ENCODE peak calls at places on chromosomes 11 and 22, in six cellular contexts. H is H1, O is GM12878, Y is MM.1S, D is pancreas, I is HCT116. T is an unnamed sample.

GRCh38 chr11:121368504-121368903 is 75.9 kb downstream of the SC5D start:
- DNase-seq in O (peak; percentile 45), H (no peak), D (no peak), I (no peak), Y (no peak), T (no peak)

GRCh38 chr22:25363474-25363873 is 144.0 kb downstream of the CRYBB2 start:
- DNase-seq in Y (no peak), D (no peak), H (no peak), I (no peak), O (no peak), T (no peak)

GRCh38 chr22:26887456-26887855 is 230.1 kb downstream of the MIAT start:
- DNase-seq in D (no peak), I (no peak), H (no peak), Y (no peak), O (no peak), T (no peak)

GRCh38 chr11:113992459-113993105 is 17.7 kb downstream of the HTR3A start:
- DNase-seq in I (no peak), H (no peak), D (no peak), O (no peak), Y (no peak), T (no peak)

GRCh38 chr11:47573321-47573720 is 5.4 kb downstream of the KBTBD4 start:
- DNase-seq in H (no peak), I (no peak), D (no peak), Y (no peak), O (no peak), T (no peak)

GRCh38 chr11:126152586-126152985 is 58.9 kb downstream of the RPUSD4 start:
- DNase-seq in Y (no peak), I (no peak), O (no peak), H (no peak), D (no peak), T (no peak)

GRCh38 chr22:35489225-35489624 is 51.4 kb upstream of the RASD2 start:
- DNase-seq in O (no peak), Y (no peak), H (no peak), D (no peak), I (no peak), T (no peak)

GRCh38 chr11:1640076-1640946 is 10.7 kb downstream of the KRTAP5-5 start:
- DNase-seq in H (peak; percentile 58), I (no peak), D (peak; percentile 60), Y (peak; percentile 18), O (no peak), T (peak; percentile 32)

GRCh38 chr11:130213143-130213978 is 53.8 kb downstream of the ST14 start:
- DNase-seq in D (peak; percentile 70), I (peak; percentile 3), H (peak; percentile 31), O (no peak), Y (peak; percentile 47), T (peak; percentile 84)

GRCh38 chr22:28813772-28814518 is 13.6 kb upstream of the XBP1 start:
- DNase-seq in O (no peak), H (no peak), I (no peak), D (peak; percentile 84), Y (no peak), T (no peak)

GRCh38 chr11:82458777-82459176 is 274.9 kb downstream of the FAM181B start:
- DNase-seq in H (no peak), I (no peak), D (no peak), Y (no peak), O (no peak), T (no peak)

GRCh38 chr22:26302726-26303125 is 126.3 kb upstream of the ASPHD2 start:
- DNase-seq in Y (no peak), I (no peak), H (no peak), O (no peak), D (no peak), T (no peak)

GRCh38 chr11:69656536-69657455 is 15.8 kb downstream of the CCND1 start:
- DNase-seq in I (no peak), Y (no peak), D (no peak), H (no peak), O (no peak), T (peak; percentile 20)

GRCh38 chr22:36156515-36157419 is 3.8 kb downstream of the APOL3 start:
- DNase-seq in H (no peak), Y (peak; percentile 44), O (no peak), D (peak; percentile 40), I (no peak), T (peak; percentile 74)

GRCh38 chr22:38973289-38974169 is 8.6 kb upstream of the APOBEC3B start:
- DNase-seq in D (peak; percentile 60), I (no peak), O (no peak), Y (peak; percentile 74), H (peak; percentile 25), T (no peak)

GRCh38 chr11:103368151-103368550 is 258.9 kb downstream of the DYNC2H1 start:
- DNase-seq in H (no peak), D (no peak), Y (peak; percentile 19), O (no peak), I (no peak), T (no peak)

GRCh38 chr11:46277313-46277622 is 194 bp upstream of the CREB3L1 start:
- DNase-seq in H (no peak), D (peak; percentile 85), I (no peak), O (no peak), Y (no peak), T (no peak)

GRCh38 chr11:2482745-2483144 is 37.9 kb downstream of the KCNQ1 start:
- DNase-seq in H (no peak), O (no peak), I (no peak), Y (no peak), D (no peak), T (no peak)

GRCh38 chr22:37098976-37099577 is 10.4 kb downstream of the TMPRSS6 start:
- DNase-seq in O (no peak), D (no peak), I (no peak), Y (no peak), H (no peak), T (no peak)

GRCh38 chr11:65580031-65580692 is 4.3 kb downstream of the EHBP1L1 start:
- DNase-seq in O (no peak), I (no peak), Y (no peak), H (no peak), D (no peak), T (peak; percentile 12)

GRCh38 chr11:86548278-86548917 is 124.0 kb downstream of the ME3 start:
- DNase-seq in O (no peak), H (no peak), D (no peak), I (no peak), Y (no peak), T (no peak)

GRCh38 chr11:59918987-59919589 is 19.1 kb upstream of the OOSP1 start:
- DNase-seq in O (no peak), I (peak; percentile 56), Y (peak; percentile 57), D (peak; percentile 17), H (no peak), T (no peak)

GRCh38 chr11:44592125-44592643 is 26.7 kb downstream of the CD82 start:
- DNase-seq in H (no peak), Y (no peak), D (no peak), I (no peak), O (no peak), T (no peak)

GRCh38 chr22:29122041-29122440 is 49.2 kb downstream of the KREMEN1 start:
- DNase-seq in Y (no peak), O (no peak), I (no peak), D (no peak), H (no peak), T (no peak)

DNA sequence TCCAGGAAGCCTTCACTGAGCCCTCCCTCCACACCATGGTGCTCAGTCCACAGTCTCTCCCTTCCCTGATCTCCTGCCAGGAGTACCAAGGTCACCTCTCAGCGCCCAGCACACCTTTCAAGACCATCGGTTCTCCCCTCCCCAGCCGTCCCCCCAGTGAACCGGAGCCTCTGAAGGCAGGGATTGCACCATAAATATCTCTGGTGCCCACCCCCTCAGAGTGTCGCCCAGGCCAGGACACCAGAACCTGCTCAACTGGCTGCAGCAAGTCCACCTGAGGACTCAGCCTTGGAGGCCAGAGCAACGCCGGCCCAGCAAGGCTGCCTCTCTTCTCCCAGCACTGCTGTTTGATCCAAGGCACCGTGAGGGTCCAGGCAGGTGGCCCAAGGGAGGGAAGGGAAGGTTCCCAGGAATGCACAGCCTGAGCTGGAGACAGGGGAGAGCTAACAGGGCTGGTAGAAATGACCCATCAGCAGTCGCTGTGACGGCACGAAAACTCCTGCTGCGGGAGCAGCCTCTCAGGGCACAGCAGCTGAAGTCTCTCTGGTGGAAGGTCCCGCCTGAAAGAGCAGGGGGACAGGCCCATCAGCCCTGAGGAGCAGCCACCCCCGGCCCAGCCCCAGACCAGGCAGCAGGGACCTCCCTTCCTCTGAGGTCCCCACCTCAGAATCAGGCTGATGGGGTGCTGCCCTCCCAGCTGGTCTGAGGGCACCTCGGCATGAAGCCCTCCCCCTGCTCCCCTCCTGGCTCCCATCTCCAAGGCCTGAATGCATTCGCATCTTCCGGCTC is 80.3 kb downstream of the BUD13 start:
- DNase-seq in D (peak; percentile 57), I (no peak), H (no peak), O (no peak), Y (no peak), T (no peak)
- H3K4me1 ChIP-seq in D (no peaks in the 10 kb centered on the region), I (peaks cover 2% of the 10 kb centered on the region), H (peaks cover 18% of the 10 kb centered on the region), O (no peaks in the 10 kb centered on the region), Y (no peaks in the 10 kb centered on the region), T (no peaks in the 10 kb centered on the region)

GRCh38 chr11:97943493-97943892 is 1077.3 kb upstream of the CNTN5 start:
- DNase-seq in D (no peak), H (no peak), O (no peak), Y (no peak), I (no peak), T (no peak)
- TF ChIP-seq CTCF in D (no peak), H (peak; percentile 9), O (no peak), Y (no peak), I (no peak), T (no peak)

GRCh38 chr22:46085831-46086576 is 64.3 kb upstream of the PPARA start:
- DNase-seq in H (no peak), I (peak; percentile 69), O (no peak), D (peak; percentile 71), Y (no peak), T (peak; percentile 92)
- H3K4me1 ChIP-seq in H (peaks cover 4% of the 10 kb centered on the region), I (peaks cover 42% of the 10 kb centered on the region), O (no peaks in the 10 kb centered on the region), D (peaks cover 76% of the 10 kb centered on the region), Y (no peaks in the 10 kb centered on the region), T (peaks cover 56% of the 10 kb centered on the region)

GRCh38 chr22:50625131-50625567 is 2.8 kb downstream of the ARSA start:
- DNase-seq in I (no peak), D (peak; percentile 32), Y (no peak), O (no peak), H (no peak), T (no peak)

GRCh38 chr22:50625568-50626313 is 2.2 kb downstream of the ARSA start:
- DNase-seq in D (peak; percentile 29), O (no peak), I (no peak), H (no peak), Y (no peak), T (no peak)

GRCh38 chr22:50626856-50627451 is 998 bp downstream of the ARSA start:
- DNase-seq in D (peak; percentile 40), H (no peak), I (no peak), O (no peak), Y (no peak), T (peak; percentile 56)

GRCh38 chr22:50627452-50627913 is 469 bp downstream of the ARSA start:
- DNase-seq in D (no peak), Y (peak; percentile 14), H (no peak), I (no peak), O (no peak), T (no peak)

DNA sequence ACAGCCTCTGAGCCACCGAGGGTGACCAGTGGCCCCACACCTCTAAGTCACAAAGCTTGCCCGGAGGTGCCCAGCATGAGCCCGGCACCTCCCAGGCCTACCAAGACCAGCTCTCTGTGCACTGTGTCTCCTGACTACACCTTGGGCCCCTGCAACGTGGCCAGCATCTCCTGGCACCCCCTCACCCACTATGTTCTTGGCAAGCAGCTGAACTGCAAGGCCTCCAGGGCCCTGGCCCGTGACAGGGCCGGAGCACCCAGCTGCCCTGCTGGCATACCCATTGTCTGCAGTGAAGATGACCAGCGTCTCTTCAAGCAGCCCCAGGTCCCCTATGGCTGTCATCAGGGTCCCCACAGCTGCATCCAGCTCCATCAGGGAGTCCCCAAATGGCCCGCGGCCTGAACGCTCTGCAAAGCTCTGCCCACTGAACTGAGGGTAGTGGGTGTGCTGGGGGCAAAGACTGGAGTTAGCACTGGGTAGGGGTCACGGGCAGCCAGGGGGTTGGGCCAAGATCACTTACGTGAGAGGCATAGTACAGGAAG is 1.6 kb downstream of the ARSA start:
- DNase-seq in Y (no peak), I (no peak), H (no peak), D (peak; percentile 46), O (no peak), T (no peak)
- TF ChIP-seq CTCF in Y (no peak), I (no peak), H (no peak), D (no peak), O (no peak), T (no peak)